ENCODE peak calls at places on chromosomes 5 and 9, in six cellular contexts. W is GM23248; R is CD4-positive, CD25-positive, alpha-beta regulatory T cell; J is PC-9; L is A549; G is fibroblast of mammary gland. M is an unnamed sample.
A peak's percentile ranks its signal among the peaks of the same experiment; 100 is the strongest.

GRCh38 chr5:133820516-133820915 is 147.9 kb downstream of the C5orf15 start:
- DNase-seq in W (no peak), R (no peak), J (no peak), L (no peak), G (no peak), M (peak; percentile 61)

GRCh38 chr9:33290994-33291397 is 680 bp downstream of the NFX1 start:
- DNase-seq in W (no peak), R (no peak), J (no peak), L (peak; percentile 89), G (peak; percentile 97), M (no peak)

GRCh38 chr9:30676642-30677041 is 1707.8 kb upstream of the ACO1 start:
- DNase-seq in W (no peak), R (no peak), J (no peak), L (no peak), G (no peak), M (no peak)

GRCh38 chr9:17795708-17796107 is 216.8 kb downstream of the SH3GL2 start:
- DNase-seq in W (no peak), R (no peak), J (no peak), L (no peak), G (peak; percentile 40), M (no peak)

GRCh38 chr9:69139596-69139995 is 34.5 kb upstream of the TJP2 start:
- DNase-seq in W (no peak), R (no peak), J (no peak), L (no peak), G (no peak), M (no peak)

GRCh38 chr9:96522371-96522770 is 72.4 kb downstream of the HABP4 start:
- DNase-seq in W (no peak), R (no peak), J (no peak), L (no peak), G (no peak), M (no peak)

GRCh38 chr5:149466457-149466972 is 84.7 kb downstream of the CSNK1A1 start:
- DNase-seq in W (peak; percentile 95), R (no peak), J (no peak), L (peak; percentile 58), G (peak; percentile 97), M (no peak)

GRCh38 chr9:91315191-91315590 is 46.5 kb downstream of the AUH start:
- DNase-seq in W (no peak), R (no peak), J (peak; percentile 50), L (no peak), G (no peak), M (no peak)

GRCh38 chr9:2320632-2321031 is 301.0 kb upstream of the VLDLR start:
- DNase-seq in W (no peak), R (no peak), J (no peak), L (no peak), G (no peak), M (no peak)

GRCh38 chr9:80550181-80550580 is 978.4 kb downstream of the TLE4 start:
- DNase-seq in W (no peak), R (no peak), J (no peak), L (no peak), G (peak; percentile 10), M (peak; percentile 25)

GRCh38 chr5:138444774-138445546 is 6.1 kb downstream of the REEP2 start:
- DNase-seq in W (no peak), R (no peak), J (no peak), L (no peak), G (no peak), M (no peak)

GRCh38 chr9:99694393-99694792 is 127.3 kb upstream of the NR4A3 start:
- DNase-seq in W (no peak), R (no peak), J (no peak), L (no peak), G (no peak), M (no peak)

GRCh38 chr5:175797521-175798038 is 73.8 kb upstream of the CPLX2 start:
- DNase-seq in W (no peak), R (no peak), J (no peak), L (no peak), G (no peak), M (no peak)

GRCh38 chr5:142078251-142078650 is 30.3 kb upstream of the NDFIP1 start:
- DNase-seq in W (no peak), R (no peak), J (no peak), L (no peak), G (no peak), M (no peak)

GRCh38 chr9:78115073-78115472 is 83.5 kb upstream of the GNAQ start:
- DNase-seq in W (peak; percentile 19), R (no peak), J (no peak), L (no peak), G (peak; percentile 9), M (no peak)

DNA sequence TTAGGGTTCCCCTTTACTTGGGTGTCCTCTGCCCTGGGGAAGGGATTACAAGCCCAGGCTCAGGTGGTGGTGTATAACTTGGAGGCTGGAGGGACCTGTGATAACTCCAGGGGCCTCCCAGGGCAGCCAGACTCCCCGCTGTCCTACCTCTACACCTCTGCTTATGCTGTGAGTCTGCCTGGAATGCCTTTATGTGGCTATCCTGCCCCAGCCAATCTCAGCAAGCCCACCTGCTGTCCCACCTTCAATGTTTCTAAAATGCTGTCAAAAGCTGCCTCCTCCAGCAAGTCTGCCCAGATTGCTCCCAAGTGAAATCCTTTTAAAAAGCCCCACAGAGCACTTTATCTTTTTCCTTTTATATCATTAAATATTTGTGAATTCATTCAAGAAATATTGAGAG is 39.3 kb downstream of the DAB2IP start:
- DNase-seq in W (no peak), R (no peak), J (no peak), L (no peak), G (no peak), M (no peak)
- H3K4me3 ChIP-seq in W (no peak overlapping the region), R (no peak overlapping the region), J (no peak overlapping the region), L (no peak overlapping the region), G (no peak overlapping the region), M (no peak overlapping the region)

DNA sequence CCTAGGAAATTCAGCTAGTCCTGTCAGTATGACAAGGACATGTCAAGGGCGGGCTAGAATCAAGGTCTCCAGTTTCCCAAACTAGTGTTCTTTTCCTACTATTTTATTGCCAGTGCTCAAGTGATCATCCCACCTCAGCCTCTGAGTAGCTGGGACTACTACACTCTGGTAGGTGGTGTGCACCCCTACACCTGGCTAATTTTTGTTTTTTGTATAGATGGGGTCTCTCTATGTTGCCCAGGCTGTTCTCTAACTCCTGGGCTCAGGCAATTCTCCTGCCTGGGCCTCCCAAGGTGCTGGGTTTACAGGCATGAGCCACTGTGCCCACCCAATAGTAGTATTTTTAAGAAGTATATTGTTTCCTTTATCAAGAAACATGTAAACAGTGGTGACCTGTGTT is 54.0 kb downstream of the C9orf85 start:
- DNase-seq in W (no peak), R (no peak), J (no peak), L (no peak), G (no peak), M (no peak)
- H3K4me3 ChIP-seq in W (no peak overlapping the region), R (no peak overlapping the region), J (no peak overlapping the region), L (no peak overlapping the region), G (no peak overlapping the region), M (no peak overlapping the region)

GRCh38 chr5:174798411-174798930 is 74.1 kb downstream of the MSX2 start:
- DNase-seq in W (peak; percentile 46), R (no peak), J (no peak), L (no peak), G (peak; percentile 79), M (peak; percentile 62)

GRCh38 chr5:174796711-174797192 is 72.4 kb downstream of the MSX2 start:
- DNase-seq in W (no peak), R (no peak), J (no peak), L (no peak), G (no peak), M (no peak)

GRCh38 chr5:174793684-174794328 is 69.4 kb downstream of the MSX2 start:
- DNase-seq in W (peak; percentile 83), R (no peak), J (peak; percentile 53), L (no peak), G (peak; percentile 59), M (peak; percentile 92)

GRCh38 chr5:174793076-174793475 is 68.7 kb downstream of the MSX2 start:
- DNase-seq in W (no peak), R (no peak), J (no peak), L (no peak), G (no peak), M (no peak)

DNA sequence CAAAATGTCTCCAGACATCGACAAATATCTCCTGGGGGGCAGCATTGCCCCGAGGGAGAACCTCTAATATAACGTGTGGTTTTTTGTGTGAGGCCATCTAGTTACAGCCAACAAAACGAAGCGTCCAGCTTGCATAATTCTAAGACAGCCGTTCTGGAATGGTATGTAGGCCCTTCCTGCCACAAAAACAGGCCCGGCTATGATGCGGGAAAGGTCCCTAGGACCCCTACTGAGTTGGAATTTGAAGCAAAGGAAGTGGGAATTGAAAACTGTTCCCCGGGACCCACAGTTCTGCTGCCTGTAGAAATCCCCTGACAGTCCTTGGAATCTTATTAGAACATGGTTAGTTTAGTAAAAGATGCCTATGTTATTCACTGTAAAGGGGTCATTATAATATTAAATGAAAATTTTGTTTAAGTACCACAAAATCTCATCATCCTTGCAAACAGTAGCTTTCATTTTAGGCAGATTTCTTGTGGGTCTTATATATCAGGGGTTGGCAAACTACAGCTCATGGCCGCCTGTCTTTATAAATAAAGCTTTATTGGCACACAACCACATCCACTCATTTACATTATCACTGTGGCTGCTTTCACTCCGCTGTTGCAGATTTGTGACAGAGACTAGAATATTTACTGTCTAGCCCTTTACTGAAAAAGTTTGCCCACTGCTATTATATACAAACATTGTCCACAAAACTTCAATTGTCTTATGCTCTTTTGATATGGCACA is 70.7 kb downstream of the MSX2 start:
- DNase-seq in W (no peak), R (no peak), J (no peak), L (no peak), G (peak; percentile 24), M (no peak)
- H3K4me3 ChIP-seq in W (no peak overlapping the region), R (no peak overlapping the region), J (no peak overlapping the region), L (no peak overlapping the region), G (no peak overlapping the region), M (no peak overlapping the region)

GRCh38 chr5:68189171-68189570 is 26.4 kb upstream of the PIK3R1 start:
- DNase-seq in W (no peak), R (no peak), J (no peak), L (no peak), G (no peak), M (no peak)

GRCh38 chr5:68192679-68193060 is 22.9 kb upstream of the PIK3R1 start:
- DNase-seq in W (no peak), R (no peak), J (no peak), L (no peak), G (no peak), M (no peak)

GRCh38 chr5:68182534-68182933 is 33.0 kb upstream of the PIK3R1 start:
- DNase-seq in W (no peak), R (no peak), J (no peak), L (no peak), G (no peak), M (no peak)

GRCh38 chr5:68189613-68190012 is 25.9 kb upstream of the PIK3R1 start:
- DNase-seq in W (no peak), R (no peak), J (no peak), L (no peak), G (no peak), M (no peak)

DNA sequence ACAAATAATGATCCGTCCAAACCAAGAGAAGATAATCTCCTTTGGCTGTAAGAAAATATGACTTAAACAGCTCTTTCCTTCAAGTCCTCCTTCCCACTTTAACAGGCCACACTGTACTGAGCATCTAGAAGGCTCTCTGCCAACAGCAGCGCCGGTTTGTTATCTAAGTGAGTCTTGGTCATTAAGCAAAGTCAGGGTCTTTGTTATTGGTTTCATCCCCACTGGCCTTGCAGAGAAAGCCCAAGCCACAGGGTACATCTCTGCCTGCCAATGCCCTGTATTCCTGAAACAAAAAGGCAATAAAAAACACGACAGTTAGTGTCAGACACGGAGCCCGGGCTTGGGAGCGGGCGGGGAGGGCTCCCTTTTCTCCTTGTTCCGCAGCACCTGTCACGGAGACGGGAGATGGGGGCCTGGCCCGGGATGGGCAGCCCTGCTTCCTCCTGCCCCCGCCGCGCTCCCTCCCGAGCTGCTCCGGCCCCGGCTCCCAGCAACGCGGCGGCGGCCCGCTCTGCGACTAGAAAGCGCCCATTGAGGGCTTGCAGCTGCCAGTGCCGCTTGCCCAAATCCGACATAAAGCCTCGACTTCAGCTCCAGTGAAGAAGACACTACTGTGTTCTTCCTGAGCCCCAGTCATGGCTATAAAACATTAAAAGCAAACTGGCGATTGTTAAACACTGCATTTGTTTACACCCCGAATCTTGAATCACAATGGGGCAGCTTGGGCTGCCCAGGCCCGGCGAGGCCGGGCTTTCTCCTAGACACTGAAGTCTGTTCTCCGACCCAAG is 28.1 kb upstream of the PIK3R1 start:
- DNase-seq in W (no peak), R (no peak), J (no peak), L (no peak), G (no peak), M (no peak)
- H3K4me3 ChIP-seq in W (no peak overlapping the region), R (no peak overlapping the region), J (no peak overlapping the region), L (no peak overlapping the region), G (no peak overlapping the region), M (no peak overlapping the region)